ENCODE peak calls at places on chromosomes 2 and 18, in five cellular contexts. S, M, H, Z and A are unnamed samples.

GRCh38 chr2:26617259-26618083 is 23.7 kb downstream of the CIB4 start:
- DNase-seq in S (no peak), M (no peak), H (no peak), Z (no peak), A (no peak)

GRCh38 chr2:68726608-68727367 is 7.8 kb upstream of the ARHGAP25 start:
- DNase-seq in S (peak), M (peak), H (peak), Z (no peak), A (peak)

GRCh38 chr2:23122681-23123080 is 262.3 kb upstream of the KLHL29 start:
- DNase-seq in S (no peak), M (no peak), H (no peak), Z (no peak), A (no peak)

GRCh38 chr2:229553091-229553490 is 161.3 kb downstream of the DNER start:
- DNase-seq in S (no peak), M (no peak), H (no peak), Z (no peak), A (no peak)

GRCh38 chr2:174153757-174154680 is 94.3 kb downstream of the OLA1 start:
- DNase-seq in S (no peak), M (no peak), H (no peak), Z (no peak), A (no peak)

GRCh38 chr2:107430596-107431266 is 396.0 kb upstream of the RGPD4 start:
- DNase-seq in S (no peak), M (no peak), H (no peak), Z (no peak), A (no peak)

GRCh38 chr18:4586729-4587128 is 131.6 kb upstream of the DLGAP1 start:
- DNase-seq in S (no peak), M (no peak), H (no peak), Z (no peak), A (no peak)

GRCh38 chr18:7822435-7823425 is 255.6 kb downstream of the PTPRM start:
- DNase-seq in S (no peak), M (no peak), H (no peak), Z (no peak), A (no peak)

GRCh38 chr2:64165696-64166095 is 21.5 kb upstream of the PELI1 start:
- DNase-seq in S (no peak), M (no peak), H (no peak), Z (no peak), A (no peak)

GRCh38 chr2:73243884-73244570 is 9.9 kb downstream of the CCT7 start:
- DNase-seq in S (no peak), M (no peak), H (no peak), Z (no peak), A (no peak)

GRCh38 chr2:136214284-136214683 is 96.3 kb upstream of the CXCR4 start:
- DNase-seq in S (no peak), M (no peak), H (no peak), Z (no peak), A (no peak)

GRCh38 chr2:62231541-62231940 is 35.6 kb downstream of the B3GNT2 start:
- DNase-seq in S (no peak), M (no peak), H (no peak), Z (no peak), A (no peak)

GRCh38 chr2:234324151-234324550 is 172.7 kb downstream of the ARL4C start:
- DNase-seq in S (no peak), M (no peak), H (no peak), Z (no peak), A (no peak)

GRCh38 chr2:117982376-117983033 is 31.4 kb downstream of the CCDC93 start:
- DNase-seq in S (no peak), M (no peak), H (no peak), Z (peak), A (no peak)

GRCh38 chr2:85504434-85505261 is 34.3 kb upstream of the MAT2A start:
- DNase-seq in S (no peak), M (no peak), H (no peak), Z (no peak), A (no peak)

GRCh38 chr2:45739796-45740485 is 88.5 kb downstream of the PRKCE start:
- DNase-seq in S (no peak), M (no peak), H (no peak), Z (no peak), A (no peak)

GRCh38 chr18:57660961-57661360 is 39.3 kb upstream of the NARS1 start:
- DNase-seq in S (no peak), M (no peak), H (no peak), Z (peak), A (no peak)

GRCh38 chr18:79001001-79001400 is 21.4 kb downstream of the SALL3 start:
- DNase-seq in S (no peak), M (no peak), H (no peak), Z (no peak), A (no peak)

GRCh38 chr2:111161971-111162370 is 41.3 kb downstream of the BCL2L11 start:
- DNase-seq in S (no peak), M (no peak), H (no peak), Z (no peak), A (no peak)

GRCh38 chr18:68772268-68772667 is 25.6 kb upstream of the CCDC102B start:
- DNase-seq in S (no peak), M (no peak), H (no peak), Z (no peak), A (no peak)

GRCh38 chr18:49854681-49855080 is 41.3 kb upstream of the ACAA2 start:
- DNase-seq in S (no peak), M (no peak), H (no peak), Z (no peak), A (no peak)